ENCODE peak calls at places on chromosomes 2 and 18, in seven cellular contexts. One of them, this sample, is unnamed.

GRCh38 chr2:231621051-231621879 is 28.6 kb downstream of the TEX44 start:
- DNase-seq in neural crest cell: no peak
- DNase-seq in CD8-positive, alpha-beta T cell: no peak
- DNase-seq in hepatocyte: peak; percentile 62
- DNase-seq in endothelial cell of umbilical vein: no peak
- DNase-seq in progenitor cell of endocrine pancreas: no peak
- DNase-seq in WTC11: peak; percentile 55
- DNase-seq in this sample: no peak

GRCh38 chr18:52902188-52902587 is 562.2 kb downstream of the DCC start:
- DNase-seq in neural crest cell: no peak
- DNase-seq in CD8-positive, alpha-beta T cell: no peak
- DNase-seq in hepatocyte: no peak
- DNase-seq in endothelial cell of umbilical vein: no peak
- DNase-seq in progenitor cell of endocrine pancreas: no peak
- DNase-seq in WTC11: no peak
- DNase-seq in this sample: no peak

GRCh38 chr2:119702203-119702917 is 23.4 kb downstream of the TMEM177 start:
- DNase-seq in neural crest cell: no peak
- DNase-seq in CD8-positive, alpha-beta T cell: no peak
- DNase-seq in hepatocyte: no peak
- DNase-seq in endothelial cell of umbilical vein: no peak
- DNase-seq in progenitor cell of endocrine pancreas: no peak
- DNase-seq in WTC11: no peak
- DNase-seq in this sample: no peak

GRCh38 chr2:56191617-56192016 is 7.8 kb downstream of the CCDC85A start:
- DNase-seq in neural crest cell: no peak
- DNase-seq in CD8-positive, alpha-beta T cell: no peak
- DNase-seq in hepatocyte: peak; percentile 72
- DNase-seq in endothelial cell of umbilical vein: peak; percentile 73
- DNase-seq in progenitor cell of endocrine pancreas: no peak
- DNase-seq in WTC11: peak; percentile 42
- DNase-seq in this sample: peak; percentile 64

GRCh38 chr2:235064980-235065379 is 113.2 kb downstream of the SH3BP4 start:
- DNase-seq in neural crest cell: no peak
- DNase-seq in CD8-positive, alpha-beta T cell: no peak
- DNase-seq in hepatocyte: no peak
- DNase-seq in endothelial cell of umbilical vein: no peak
- DNase-seq in progenitor cell of endocrine pancreas: no peak
- DNase-seq in WTC11: no peak
- DNase-seq in this sample: no peak

GRCh38 chr2:189157431-189157830 is 22.1 kb downstream of the COL5A2 start:
- DNase-seq in neural crest cell: no peak
- DNase-seq in CD8-positive, alpha-beta T cell: no peak
- DNase-seq in hepatocyte: no peak
- DNase-seq in endothelial cell of umbilical vein: no peak
- DNase-seq in progenitor cell of endocrine pancreas: no peak
- DNase-seq in WTC11: no peak
- DNase-seq in this sample: peak; percentile 18

GRCh38 chr2:239947361-239948045 is 77.6 kb downstream of the NDUFA10 start:
- DNase-seq in neural crest cell: no peak
- DNase-seq in CD8-positive, alpha-beta T cell: no peak
- DNase-seq in hepatocyte: no peak
- DNase-seq in endothelial cell of umbilical vein: no peak
- DNase-seq in progenitor cell of endocrine pancreas: no peak
- DNase-seq in WTC11: no peak
- DNase-seq in this sample: no peak

GRCh38 chr2:114056294-114057143 is 166.6 kb downstream of the ACTR3 start:
- DNase-seq in neural crest cell: no peak
- DNase-seq in CD8-positive, alpha-beta T cell: no peak
- DNase-seq in hepatocyte: no peak
- DNase-seq in endothelial cell of umbilical vein: no peak
- DNase-seq in progenitor cell of endocrine pancreas: no peak
- DNase-seq in WTC11: no peak
- DNase-seq in this sample: no peak

GRCh38 chr2:214575030-214575949 is 164.4 kb downstream of the VWC2L start:
- DNase-seq in neural crest cell: no peak
- DNase-seq in CD8-positive, alpha-beta T cell: no peak
- DNase-seq in hepatocyte: no peak
- DNase-seq in endothelial cell of umbilical vein: no peak
- DNase-seq in progenitor cell of endocrine pancreas: no peak
- DNase-seq in WTC11: no peak
- DNase-seq in this sample: no peak

GRCh38 chr2:136020831-136021230 is 35.4 kb upstream of the DARS1 start:
- DNase-seq in neural crest cell: no peak
- DNase-seq in CD8-positive, alpha-beta T cell: no peak
- DNase-seq in hepatocyte: no peak
- DNase-seq in endothelial cell of umbilical vein: no peak
- DNase-seq in progenitor cell of endocrine pancreas: no peak
- DNase-seq in WTC11: no peak
- DNase-seq in this sample: no peak

GRCh38 chr2:170812716-170813585 is 3.7 kb upstream of the GAD1 start:
- DNase-seq in neural crest cell: peak; percentile 38
- DNase-seq in CD8-positive, alpha-beta T cell: no peak
- DNase-seq in hepatocyte: peak; percentile 92
- DNase-seq in endothelial cell of umbilical vein: peak; percentile 67
- DNase-seq in progenitor cell of endocrine pancreas: no peak
- DNase-seq in WTC11: no peak
- DNase-seq in this sample: peak; percentile 76

GRCh38 chr2:237383991-237384671 is 29.8 kb downstream of the COL6A3 start:
- DNase-seq in neural crest cell: no peak
- DNase-seq in CD8-positive, alpha-beta T cell: no peak
- DNase-seq in hepatocyte: peak; percentile 19
- DNase-seq in endothelial cell of umbilical vein: no peak
- DNase-seq in progenitor cell of endocrine pancreas: no peak
- DNase-seq in WTC11: no peak
- DNase-seq in this sample: no peak

GRCh38 chr2:238427435-238428162 is 872 bp downstream of the ASB1 start:
- DNase-seq in neural crest cell: no peak
- DNase-seq in CD8-positive, alpha-beta T cell: no peak
- DNase-seq in hepatocyte: peak; percentile 10
- DNase-seq in endothelial cell of umbilical vein: peak; percentile 8
- DNase-seq in progenitor cell of endocrine pancreas: no peak
- DNase-seq in WTC11: no peak
- DNase-seq in this sample: no peak

GRCh38 chr2:118296663-118297062 is 208.4 kb downstream of the INSIG2 start:
- DNase-seq in neural crest cell: no peak
- DNase-seq in CD8-positive, alpha-beta T cell: no peak
- DNase-seq in hepatocyte: no peak
- DNase-seq in endothelial cell of umbilical vein: no peak
- DNase-seq in progenitor cell of endocrine pancreas: no peak
- DNase-seq in WTC11: no peak
- DNase-seq in this sample: no peak

GRCh38 chr2:150485871-150486538 is 1.5 kb downstream of the RND3 start:
- DNase-seq in neural crest cell: peak; percentile 51
- DNase-seq in CD8-positive, alpha-beta T cell: no peak
- DNase-seq in hepatocyte: peak; percentile 87
- DNase-seq in endothelial cell of umbilical vein: peak; percentile 60
- DNase-seq in progenitor cell of endocrine pancreas: peak; percentile 52
- DNase-seq in WTC11: peak; percentile 67
- DNase-seq in this sample: peak; percentile 74

GRCh38 chr18:50578651-50579050 is 18.8 kb downstream of the MAPK4 start:
- DNase-seq in neural crest cell: no peak
- DNase-seq in CD8-positive, alpha-beta T cell: no peak
- DNase-seq in hepatocyte: peak; percentile 61
- DNase-seq in endothelial cell of umbilical vein: no peak
- DNase-seq in progenitor cell of endocrine pancreas: no peak
- DNase-seq in WTC11: no peak
- DNase-seq in this sample: no peak

GRCh38 chr18:50578030-50578429 is 18.1 kb downstream of the MAPK4 start:
- DNase-seq in neural crest cell: no peak
- DNase-seq in CD8-positive, alpha-beta T cell: no peak
- DNase-seq in hepatocyte: no peak
- DNase-seq in endothelial cell of umbilical vein: no peak
- DNase-seq in progenitor cell of endocrine pancreas: no peak
- DNase-seq in WTC11: no peak
- DNase-seq in this sample: no peak

GRCh38 chr18:50569930-50570329 is 10.0 kb downstream of the MAPK4 start:
- DNase-seq in neural crest cell: no peak
- DNase-seq in CD8-positive, alpha-beta T cell: no peak
- DNase-seq in hepatocyte: no peak
- DNase-seq in endothelial cell of umbilical vein: no peak
- DNase-seq in progenitor cell of endocrine pancreas: no peak
- DNase-seq in WTC11: no peak
- DNase-seq in this sample: no peak

GRCh38 chr18:50571606-50572005 is 11.7 kb downstream of the MAPK4 start:
- DNase-seq in neural crest cell: no peak
- DNase-seq in CD8-positive, alpha-beta T cell: no peak
- DNase-seq in hepatocyte: no peak
- DNase-seq in endothelial cell of umbilical vein: no peak
- DNase-seq in progenitor cell of endocrine pancreas: no peak
- DNase-seq in WTC11: no peak
- DNase-seq in this sample: no peak

DNA sequence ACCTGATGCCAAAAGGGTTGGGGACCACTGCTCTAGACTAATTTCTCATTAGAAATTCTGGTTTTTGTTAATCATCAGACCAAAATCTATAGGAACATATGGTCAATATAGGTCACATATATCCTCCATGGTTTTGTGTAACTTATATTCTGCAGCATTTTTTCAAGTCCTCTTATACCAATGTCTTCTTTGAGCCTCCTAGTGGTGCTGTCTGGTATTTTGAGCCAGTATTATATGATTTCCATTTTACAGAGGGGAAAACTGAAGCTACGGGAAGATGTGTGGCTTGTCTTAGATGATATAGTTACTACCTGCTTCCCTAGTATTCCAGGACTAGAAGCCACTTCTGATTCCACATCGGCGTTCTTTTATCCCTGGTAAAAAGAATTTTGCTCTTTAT is 13.8 kb downstream of the MAPK4 start:
- DNase-seq in neural crest cell: no peak
- DNase-seq in CD8-positive, alpha-beta T cell: no peak
- DNase-seq in hepatocyte: no peak
- DNase-seq in endothelial cell of umbilical vein: no peak
- DNase-seq in progenitor cell of endocrine pancreas: no peak
- DNase-seq in WTC11: no peak
- DNase-seq in this sample: no peak
- TF ChIP-seq CTCF in neural crest cell: peak; percentile 45
- TF ChIP-seq CTCF in CD8-positive, alpha-beta T cell: no peak
- TF ChIP-seq CTCF in hepatocyte: no peak
- TF ChIP-seq CTCF in endothelial cell of umbilical vein: no peak
- TF ChIP-seq CTCF in progenitor cell of endocrine pancreas: peak; percentile 38
- TF ChIP-seq CTCF in WTC11: no peak
- TF ChIP-seq CTCF in this sample: peak; percentile 33

DNA sequence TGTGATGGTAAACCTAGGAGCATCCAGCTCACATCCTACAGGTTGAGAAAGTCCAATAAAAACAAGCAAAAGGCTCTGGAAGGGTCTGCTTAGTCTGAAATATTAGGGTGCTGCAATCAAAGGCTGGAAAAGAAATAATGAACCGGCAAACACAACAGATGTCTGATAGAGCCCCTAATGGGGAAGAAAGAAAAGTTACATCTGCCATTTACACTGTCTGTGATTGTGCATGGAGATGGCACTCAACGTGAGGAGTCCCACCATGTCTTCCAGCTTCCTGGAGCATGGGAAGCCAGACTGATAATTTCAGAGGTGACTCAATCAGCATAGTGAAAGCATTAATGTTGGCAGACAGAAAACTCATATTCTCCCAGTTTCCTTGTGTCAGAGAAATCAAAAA is 307.8 kb downstream of the EPHA4 start:
- DNase-seq in neural crest cell: no peak
- DNase-seq in CD8-positive, alpha-beta T cell: no peak
- DNase-seq in hepatocyte: no peak
- DNase-seq in endothelial cell of umbilical vein: no peak
- DNase-seq in progenitor cell of endocrine pancreas: no peak
- DNase-seq in WTC11: no peak
- DNase-seq in this sample: no peak
- TF ChIP-seq CTCF in neural crest cell: peak; percentile 23
- TF ChIP-seq CTCF in CD8-positive, alpha-beta T cell: no peak
- TF ChIP-seq CTCF in hepatocyte: no peak
- TF ChIP-seq CTCF in endothelial cell of umbilical vein: no peak
- TF ChIP-seq CTCF in progenitor cell of endocrine pancreas: no peak
- TF ChIP-seq CTCF in WTC11: no peak
- TF ChIP-seq CTCF in this sample: no peak

GRCh38 chr2:78993518-78994148 is 31.9 kb upstream of the REG3G start:
- DNase-seq in neural crest cell: no peak
- DNase-seq in CD8-positive, alpha-beta T cell: no peak
- DNase-seq in hepatocyte: no peak
- DNase-seq in endothelial cell of umbilical vein: no peak
- DNase-seq in progenitor cell of endocrine pancreas: no peak
- DNase-seq in WTC11: no peak
- DNase-seq in this sample: no peak
- TF ChIP-seq CTCF in neural crest cell: no peak
- TF ChIP-seq CTCF in CD8-positive, alpha-beta T cell: no peak
- TF ChIP-seq CTCF in hepatocyte: no peak
- TF ChIP-seq CTCF in endothelial cell of umbilical vein: no peak
- TF ChIP-seq CTCF in progenitor cell of endocrine pancreas: no peak
- TF ChIP-seq CTCF in WTC11: no peak
- TF ChIP-seq CTCF in this sample: no peak

GRCh38 chr18:34890486-34891085 is 150.6 kb upstream of the MAPRE2 start:
- DNase-seq in neural crest cell: no peak
- DNase-seq in CD8-positive, alpha-beta T cell: no peak
- DNase-seq in hepatocyte: no peak
- DNase-seq in endothelial cell of umbilical vein: no peak
- DNase-seq in progenitor cell of endocrine pancreas: no peak
- DNase-seq in WTC11: no peak
- DNase-seq in this sample: no peak

GRCh38 chr18:34892379-34892778 is 148.8 kb upstream of the MAPRE2 start:
- DNase-seq in neural crest cell: no peak
- DNase-seq in CD8-positive, alpha-beta T cell: no peak
- DNase-seq in hepatocyte: no peak
- DNase-seq in endothelial cell of umbilical vein: no peak
- DNase-seq in progenitor cell of endocrine pancreas: no peak
- DNase-seq in WTC11: no peak
- DNase-seq in this sample: no peak

GRCh38 chr18:34884456-34884855 is 156.8 kb upstream of the MAPRE2 start:
- DNase-seq in neural crest cell: no peak
- DNase-seq in CD8-positive, alpha-beta T cell: no peak
- DNase-seq in hepatocyte: no peak
- DNase-seq in endothelial cell of umbilical vein: no peak
- DNase-seq in progenitor cell of endocrine pancreas: no peak
- DNase-seq in WTC11: no peak
- DNase-seq in this sample: no peak

GRCh38 chr18:34886162-34886561 is 155.1 kb upstream of the MAPRE2 start:
- DNase-seq in neural crest cell: no peak
- DNase-seq in CD8-positive, alpha-beta T cell: no peak
- DNase-seq in hepatocyte: no peak
- DNase-seq in endothelial cell of umbilical vein: no peak
- DNase-seq in progenitor cell of endocrine pancreas: no peak
- DNase-seq in WTC11: no peak
- DNase-seq in this sample: no peak

GRCh38 chr18:34887881-34888580 is 153.2 kb upstream of the MAPRE2 start:
- DNase-seq in neural crest cell: no peak
- DNase-seq in CD8-positive, alpha-beta T cell: no peak
- DNase-seq in hepatocyte: no peak
- DNase-seq in endothelial cell of umbilical vein: no peak
- DNase-seq in progenitor cell of endocrine pancreas: no peak
- DNase-seq in WTC11: no peak
- DNase-seq in this sample: no peak
- TF ChIP-seq CTCF in neural crest cell: no peak
- TF ChIP-seq CTCF in CD8-positive, alpha-beta T cell: no peak
- TF ChIP-seq CTCF in hepatocyte: no peak
- TF ChIP-seq CTCF in endothelial cell of umbilical vein: no peak
- TF ChIP-seq CTCF in progenitor cell of endocrine pancreas: no peak
- TF ChIP-seq CTCF in WTC11: no peak
- TF ChIP-seq CTCF in this sample: no peak

GRCh38 chr2:73987109-73987947 is 2.6 kb downstream of the TET3 start:
- DNase-seq in neural crest cell: peak; percentile 14
- DNase-seq in CD8-positive, alpha-beta T cell: peak; percentile 40
- DNase-seq in hepatocyte: peak; percentile 68
- DNase-seq in endothelial cell of umbilical vein: peak; percentile 58
- DNase-seq in progenitor cell of endocrine pancreas: no peak
- DNase-seq in WTC11: no peak
- DNase-seq in this sample: no peak
- TF ChIP-seq CTCF in neural crest cell: no peak
- TF ChIP-seq CTCF in CD8-positive, alpha-beta T cell: no peak
- TF ChIP-seq CTCF in hepatocyte: peak; percentile 41
- TF ChIP-seq CTCF in endothelial cell of umbilical vein: peak; percentile 38
- TF ChIP-seq CTCF in progenitor cell of endocrine pancreas: no peak
- TF ChIP-seq CTCF in WTC11: no peak
- TF ChIP-seq CTCF in this sample: no peak

GRCh38 chr2:73071452-73072399 is at the start of gene SFXN5:
- DNase-seq in neural crest cell: peak; percentile 92
- DNase-seq in CD8-positive, alpha-beta T cell: peak; percentile 86
- DNase-seq in hepatocyte: peak; percentile 95
- DNase-seq in endothelial cell of umbilical vein: peak; percentile 94
- DNase-seq in progenitor cell of endocrine pancreas: peak; percentile 84
- DNase-seq in WTC11: peak; percentile 95
- DNase-seq in this sample: peak; percentile 91
- TF ChIP-seq CTCF in neural crest cell: peak; percentile 29
- TF ChIP-seq CTCF in CD8-positive, alpha-beta T cell: no peak
- TF ChIP-seq CTCF in hepatocyte: peak; percentile 14
- TF ChIP-seq CTCF in endothelial cell of umbilical vein: peak; percentile 23
- TF ChIP-seq CTCF in progenitor cell of endocrine pancreas: peak; percentile 27
- TF ChIP-seq CTCF in WTC11: no peak
- TF ChIP-seq CTCF in this sample: peak; percentile 45